ENCODE peak calls at places on chromosomes 7 and 10, in nine cellular contexts. One of them, this sample, is unnamed. For H3K27me3, the result is how much of the 10 kb centered on the place peaks cover.

GRCh38 chr10:34288634-34289033 is 526.5 kb downstream of the PARD3 start:
- DNase-seq in right cardiac atrium: no peak
- DNase-seq in prostate gland: no peak
- DNase-seq in upper lobe of right lung: no peak
- DNase-seq in CD4-positive, alpha-beta T cell: no peak
- DNase-seq in uterus: no peak
- DNase-seq in tibial nerve: no peak
- DNase-seq in tibial artery: no peak
- DNase-seq in CD8-positive, alpha-beta memory T cell: no peak
- DNase-seq in this sample: no peak

GRCh38 chr7:91657386-91658120 is 222.9 kb downstream of the MTERF1 start:
- DNase-seq in tibial nerve: no peak
- DNase-seq in right cardiac atrium: no peak
- DNase-seq in CD4-positive, alpha-beta T cell: no peak
- DNase-seq in prostate gland: no peak
- DNase-seq in upper lobe of right lung: no peak
- DNase-seq in uterus: no peak
- DNase-seq in tibial artery: no peak
- DNase-seq in CD8-positive, alpha-beta memory T cell: no peak
- DNase-seq in this sample: no peak

GRCh38 chr7:55441668-55442305 is 76.7 kb downstream of the LANCL2 start:
- DNase-seq in upper lobe of right lung: no peak
- DNase-seq in prostate gland: no peak
- DNase-seq in CD4-positive, alpha-beta T cell: no peak
- DNase-seq in tibial artery: no peak
- DNase-seq in CD8-positive, alpha-beta memory T cell: no peak
- DNase-seq in uterus: no peak
- DNase-seq in tibial nerve: no peak
- DNase-seq in right cardiac atrium: no peak
- DNase-seq in this sample: no peak

GRCh38 chr10:31142026-31142425 is 110.4 kb upstream of the ZNF438 start:
- DNase-seq in uterus: no peak
- DNase-seq in tibial nerve: no peak
- DNase-seq in tibial artery: no peak
- DNase-seq in right cardiac atrium: no peak
- DNase-seq in prostate gland: no peak
- DNase-seq in upper lobe of right lung: no peak
- DNase-seq in CD8-positive, alpha-beta memory T cell: no peak
- DNase-seq in CD4-positive, alpha-beta T cell: no peak
- DNase-seq in this sample: no peak

GRCh38 chr7:36875794-36876193 is 151.5 kb upstream of the AOAH start:
- DNase-seq in CD8-positive, alpha-beta memory T cell: no peak
- DNase-seq in prostate gland: no peak
- DNase-seq in right cardiac atrium: no peak
- DNase-seq in uterus: no peak
- DNase-seq in upper lobe of right lung: no peak
- DNase-seq in tibial artery: no peak
- DNase-seq in tibial nerve: no peak
- DNase-seq in CD4-positive, alpha-beta T cell: no peak
- DNase-seq in this sample: no peak

GRCh38 chr10:125062244-125063208 is 97.8 kb downstream of the CTBP2 start:
- DNase-seq in tibial artery: no peak
- DNase-seq in tibial nerve: no peak
- DNase-seq in upper lobe of right lung: no peak
- DNase-seq in uterus: peak
- DNase-seq in CD4-positive, alpha-beta T cell: no peak
- DNase-seq in prostate gland: no peak
- DNase-seq in CD8-positive, alpha-beta memory T cell: no peak
- DNase-seq in right cardiac atrium: peak
- DNase-seq in this sample: no peak

GRCh38 chr7:101882595-101883564 is 65.5 kb downstream of the CUX1 start:
- DNase-seq in upper lobe of right lung: peak
- DNase-seq in CD8-positive, alpha-beta memory T cell: no peak
- DNase-seq in prostate gland: peak
- DNase-seq in right cardiac atrium: peak
- DNase-seq in tibial artery: peak
- DNase-seq in CD4-positive, alpha-beta T cell: no peak
- DNase-seq in tibial nerve: peak
- DNase-seq in uterus: peak
- DNase-seq in this sample: peak

GRCh38 chr7:31044531-31044930 is 7.6 kb upstream of the ADCYAP1R1 start:
- DNase-seq in right cardiac atrium: no peak
- DNase-seq in CD8-positive, alpha-beta memory T cell: no peak
- DNase-seq in uterus: no peak
- DNase-seq in tibial nerve: no peak
- DNase-seq in upper lobe of right lung: no peak
- DNase-seq in CD4-positive, alpha-beta T cell: no peak
- DNase-seq in tibial artery: no peak
- DNase-seq in prostate gland: no peak
- DNase-seq in this sample: no peak

GRCh38 chr7:107318523-107319160 is 149.8 kb downstream of the HBP1 start:
- DNase-seq in prostate gland: no peak
- DNase-seq in CD4-positive, alpha-beta T cell: no peak
- DNase-seq in tibial nerve: no peak
- DNase-seq in upper lobe of right lung: no peak
- DNase-seq in right cardiac atrium: no peak
- DNase-seq in CD8-positive, alpha-beta memory T cell: no peak
- DNase-seq in uterus: no peak
- DNase-seq in tibial artery: no peak
- DNase-seq in this sample: no peak

GRCh38 chr10:131822013-131822693 is 78.7 kb upstream of the PPP2R2D start:
- DNase-seq in CD8-positive, alpha-beta memory T cell: no peak
- DNase-seq in right cardiac atrium: no peak
- DNase-seq in CD4-positive, alpha-beta T cell: no peak
- DNase-seq in tibial artery: peak
- DNase-seq in tibial nerve: no peak
- DNase-seq in upper lobe of right lung: peak
- DNase-seq in prostate gland: no peak
- DNase-seq in uterus: peak
- DNase-seq in this sample: no peak

DNA sequence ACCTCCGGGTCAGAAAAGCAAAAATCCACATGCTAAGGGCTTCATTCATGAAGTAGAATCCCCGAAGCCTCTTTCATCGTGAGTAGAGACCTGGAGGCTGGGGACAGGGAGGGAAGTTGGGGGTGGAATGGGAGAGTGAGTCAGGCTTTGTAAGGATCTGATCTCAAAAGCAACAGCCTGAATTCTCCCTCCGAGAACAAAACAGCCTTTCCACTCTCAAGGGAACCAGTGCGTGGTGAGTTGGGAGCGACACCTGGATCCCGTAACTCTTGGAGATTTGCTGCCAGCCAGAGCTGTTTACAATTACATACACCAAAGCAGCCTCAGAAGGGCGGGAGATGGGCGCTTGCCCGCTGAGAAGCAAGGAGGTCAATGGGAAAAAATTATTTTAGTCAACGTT is 10.8 kb downstream of the AFAP1L2 start:
- DNase-seq in tibial artery: no peak
- DNase-seq in CD8-positive, alpha-beta memory T cell: no peak
- DNase-seq in tibial nerve: peak
- DNase-seq in right cardiac atrium: no peak
- DNase-seq in prostate gland: no peak
- DNase-seq in uterus: no peak
- DNase-seq in upper lobe of right lung: no peak
- DNase-seq in CD4-positive, alpha-beta T cell: no peak
- DNase-seq in this sample: no peak
- H3K27ac ChIP-seq in tibial artery: peak
- H3K27ac ChIP-seq in CD8-positive, alpha-beta memory T cell: no peak
- H3K27ac ChIP-seq in tibial nerve: peak
- H3K27ac ChIP-seq in right cardiac atrium: no peak
- H3K27ac ChIP-seq in prostate gland: no peak
- H3K27ac ChIP-seq in uterus: peak
- H3K27ac ChIP-seq in upper lobe of right lung: no peak
- H3K27ac ChIP-seq in CD4-positive, alpha-beta T cell: no peak
- H3K27ac ChIP-seq in this sample: no peak

GRCh38 chr10:14024349-14025202 is 306.1 kb downstream of the FRMD4A start:
- DNase-seq in tibial nerve: no peak
- DNase-seq in tibial artery: no peak
- DNase-seq in CD8-positive, alpha-beta memory T cell: no peak
- DNase-seq in right cardiac atrium: no peak
- DNase-seq in prostate gland: no peak
- DNase-seq in upper lobe of right lung: no peak
- DNase-seq in CD4-positive, alpha-beta T cell: no peak
- DNase-seq in uterus: no peak
- DNase-seq in this sample: no peak
- H3K27me3 ChIP-seq in tibial nerve: under half
- H3K27me3 ChIP-seq in tibial artery: under half
- H3K27me3 ChIP-seq in CD8-positive, alpha-beta memory T cell: under half
- H3K27me3 ChIP-seq in right cardiac atrium: under half
- H3K27me3 ChIP-seq in prostate gland: under half
- H3K27me3 ChIP-seq in upper lobe of right lung: under half
- H3K27me3 ChIP-seq in CD4-positive, alpha-beta T cell: under half
- H3K27me3 ChIP-seq in uterus: under half
- H3K27me3 ChIP-seq in this sample: under half

GRCh38 chr10:21661087-21661486 is 127.1 kb downstream of the MLLT10 start:
- DNase-seq in tibial artery: no peak
- DNase-seq in upper lobe of right lung: no peak
- DNase-seq in CD8-positive, alpha-beta memory T cell: no peak
- DNase-seq in tibial nerve: no peak
- DNase-seq in uterus: no peak
- DNase-seq in CD4-positive, alpha-beta T cell: no peak
- DNase-seq in prostate gland: no peak
- DNase-seq in right cardiac atrium: no peak
- DNase-seq in this sample: no peak

GRCh38 chr10:21662635-21663034 is 128.6 kb downstream of the MLLT10 start:
- DNase-seq in uterus: no peak
- DNase-seq in CD8-positive, alpha-beta memory T cell: no peak
- DNase-seq in right cardiac atrium: no peak
- DNase-seq in prostate gland: no peak
- DNase-seq in tibial artery: no peak
- DNase-seq in CD4-positive, alpha-beta T cell: no peak
- DNase-seq in upper lobe of right lung: no peak
- DNase-seq in tibial nerve: no peak
- DNase-seq in this sample: no peak

DNA sequence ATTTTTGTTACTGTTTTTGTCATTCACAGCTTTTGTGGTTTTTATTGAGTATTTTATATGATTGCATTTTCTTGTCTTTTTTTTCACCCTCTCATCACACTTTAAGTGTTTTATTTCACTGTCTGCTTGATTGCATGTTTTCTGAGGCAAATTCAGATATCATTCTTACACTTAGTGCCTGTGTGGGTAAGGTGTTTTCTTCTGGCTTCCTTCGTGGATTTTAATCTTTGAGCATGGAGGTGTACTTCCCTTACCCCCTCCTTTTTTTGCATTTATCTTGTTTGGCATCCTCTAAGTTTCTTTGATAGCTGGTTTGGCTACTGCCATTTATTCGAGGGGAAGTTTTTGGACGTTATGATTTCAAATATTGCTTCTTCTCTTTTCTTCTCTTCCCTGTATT is 127.9 kb downstream of the MLLT10 start:
- DNase-seq in tibial nerve: no peak
- DNase-seq in right cardiac atrium: no peak
- DNase-seq in prostate gland: no peak
- DNase-seq in tibial artery: no peak
- DNase-seq in uterus: no peak
- DNase-seq in upper lobe of right lung: no peak
- DNase-seq in CD4-positive, alpha-beta T cell: no peak
- DNase-seq in CD8-positive, alpha-beta memory T cell: no peak
- DNase-seq in this sample: no peak
- H3K27ac ChIP-seq in tibial nerve: no peak
- H3K27ac ChIP-seq in right cardiac atrium: no peak
- H3K27ac ChIP-seq in prostate gland: no peak
- H3K27ac ChIP-seq in tibial artery: no peak
- H3K27ac ChIP-seq in uterus: no peak
- H3K27ac ChIP-seq in upper lobe of right lung: no peak
- H3K27ac ChIP-seq in CD4-positive, alpha-beta T cell: no peak
- H3K27ac ChIP-seq in CD8-positive, alpha-beta memory T cell: no peak
- H3K27ac ChIP-seq in this sample: no peak

GRCh38 chr7:35250941-35251340 is 3.0 kb downstream of the TBX20 start:
- DNase-seq in right cardiac atrium: no peak
- DNase-seq in CD8-positive, alpha-beta memory T cell: no peak
- DNase-seq in uterus: no peak
- DNase-seq in tibial artery: no peak
- DNase-seq in prostate gland: no peak
- DNase-seq in upper lobe of right lung: no peak
- DNase-seq in CD4-positive, alpha-beta T cell: no peak
- DNase-seq in tibial nerve: no peak
- DNase-seq in this sample: no peak

GRCh38 chr7:35249537-35249907 is 4.4 kb downstream of the TBX20 start:
- DNase-seq in upper lobe of right lung: no peak
- DNase-seq in prostate gland: no peak
- DNase-seq in tibial nerve: no peak
- DNase-seq in uterus: no peak
- DNase-seq in tibial artery: no peak
- DNase-seq in CD4-positive, alpha-beta T cell: no peak
- DNase-seq in right cardiac atrium: peak
- DNase-seq in CD8-positive, alpha-beta memory T cell: no peak
- DNase-seq in this sample: no peak

GRCh38 chr7:35248576-35249536 is 5.0 kb downstream of the TBX20 start:
- DNase-seq in tibial artery: no peak
- DNase-seq in prostate gland: no peak
- DNase-seq in upper lobe of right lung: no peak
- DNase-seq in CD4-positive, alpha-beta T cell: no peak
- DNase-seq in CD8-positive, alpha-beta memory T cell: no peak
- DNase-seq in tibial nerve: no peak
- DNase-seq in uterus: no peak
- DNase-seq in right cardiac atrium: peak
- DNase-seq in this sample: no peak

GRCh38 chr7:35250452-35250851 is 3.4 kb downstream of the TBX20 start:
- DNase-seq in tibial nerve: no peak
- DNase-seq in CD8-positive, alpha-beta memory T cell: no peak
- DNase-seq in uterus: no peak
- DNase-seq in right cardiac atrium: no peak
- DNase-seq in tibial artery: no peak
- DNase-seq in CD4-positive, alpha-beta T cell: no peak
- DNase-seq in upper lobe of right lung: no peak
- DNase-seq in prostate gland: no peak
- DNase-seq in this sample: no peak

GRCh38 chr7:35246819-35247218 is 7.1 kb downstream of the TBX20 start:
- DNase-seq in uterus: no peak
- DNase-seq in CD4-positive, alpha-beta T cell: no peak
- DNase-seq in CD8-positive, alpha-beta memory T cell: no peak
- DNase-seq in right cardiac atrium: no peak
- DNase-seq in upper lobe of right lung: no peak
- DNase-seq in tibial artery: no peak
- DNase-seq in tibial nerve: no peak
- DNase-seq in prostate gland: no peak
- DNase-seq in this sample: no peak
- H3K27me3 ChIP-seq in uterus: under half
- H3K27me3 ChIP-seq in CD4-positive, alpha-beta T cell: under half
- H3K27me3 ChIP-seq in CD8-positive, alpha-beta memory T cell: under half
- H3K27me3 ChIP-seq in right cardiac atrium: under half
- H3K27me3 ChIP-seq in upper lobe of right lung: half or more
- H3K27me3 ChIP-seq in tibial artery: under half
- H3K27me3 ChIP-seq in tibial nerve: half or more
- H3K27me3 ChIP-seq in prostate gland: under half
- H3K27me3 ChIP-seq in this sample: under half

GRCh38 chr10:88881922-88882645 is 2.0 kb downstream of the STAMBPL1 start:
- DNase-seq in CD8-positive, alpha-beta memory T cell: no peak
- DNase-seq in tibial nerve: no peak
- DNase-seq in tibial artery: no peak
- DNase-seq in prostate gland: no peak
- DNase-seq in right cardiac atrium: no peak
- DNase-seq in upper lobe of right lung: no peak
- DNase-seq in CD4-positive, alpha-beta T cell: no peak
- DNase-seq in uterus: no peak
- DNase-seq in this sample: no peak
- H3K27ac ChIP-seq in CD8-positive, alpha-beta memory T cell: no peak
- H3K27ac ChIP-seq in tibial nerve: peak
- H3K27ac ChIP-seq in tibial artery: peak
- H3K27ac ChIP-seq in prostate gland: peak
- H3K27ac ChIP-seq in right cardiac atrium: no peak
- H3K27ac ChIP-seq in upper lobe of right lung: peak
- H3K27ac ChIP-seq in CD4-positive, alpha-beta T cell: no peak
- H3K27ac ChIP-seq in uterus: peak
- H3K27ac ChIP-seq in this sample: peak